ENCODE peak calls at places on chromosomes 16 and 17, in ten cellular contexts. D is H4, W is endothelial cell, Q is head of caudate nucleus, I is CMK, X is dorsolateral prefrontal cortex, P is heart right ventricle, N is MCF 10A, U is EL, H is naive B cell. K is an unnamed sample.

GRCh38 chr16:51056331-51056730 is 94.7 kb downstream of the SALL1 start:
- DNase-seq in D (no peak), U (no peak), W (no peak), N (no peak), H (no peak), I (no peak), X (no peak), Q (no peak), P (no peak), K (no peak)

GRCh38 chr17:73090396-73091202 is 1.9 kb downstream of the SLC39A11 start:
- DNase-seq in U (no peak), Q (no peak), N (no peak), P (no peak), W (no peak), X (no peak), H (no peak), D (no peak), I (no peak), K (no peak)

GRCh38 chr17:68326681-68327080 is 35.4 kb downstream of the ARSG start:
- DNase-seq in U (no peak), N (no peak), X (no peak), Q (no peak), H (no peak), P (no peak), D (no peak), I (no peak), W (no peak), K (no peak)

GRCh38 chr17:82449136-82449882 is 1.2 kb downstream of the CYBC1 start:
- DNase-seq in X (no peak), W (peak), H (peak), D (no peak), U (no peak), Q (no peak), N (no peak), I (no peak), P (peak), K (peak)

GRCh38 chr17:66764559-66764958 is 70.4 kb upstream of the CACNG5 start:
- DNase-seq in P (no peak), N (no peak), X (no peak), Q (peak), U (no peak), D (no peak), I (no peak), W (no peak), H (no peak), K (no peak)

GRCh38 chr16:66894948-66895696 is 14.8 kb downstream of the PDP2 start:
- DNase-seq in W (peak), D (peak), N (peak), P (peak), H (peak), X (peak), Q (peak), I (no peak), U (peak), K (peak)

GRCh38 chr17:27579897-27580321 is 51.1 kb upstream of the LGALS9 start:
- DNase-seq in I (no peak), U (no peak), D (no peak), N (peak), X (no peak), Q (no peak), W (no peak), P (no peak), H (no peak), K (no peak)

GRCh38 chr17:75909812-75910274 is 5.2 kb upstream of the MRPL38 start:
- DNase-seq in W (no peak), U (no peak), Q (no peak), H (no peak), I (no peak), X (no peak), P (no peak), D (no peak), N (peak), K (no peak)

K was measured in germinal center.